ENCODE peak calls at places on chromosomes 11 and 22, in four cellular contexts. Z, B, J and N are unnamed samples.

GRCh38 chr22:39839917-39840510 is 53.5 kb downstream of the ENTHD1 start:
- DNase-seq in Z (no peak), B (peak; percentile 16), J (no peak), N (no peak)

GRCh38 chr22:19291218-19291579 is 320 bp downstream of the CLTCL1 start:
- DNase-seq in Z (no peak), B (no peak), J (no peak), N (peak; percentile 39)

GRCh38 chr11:350723-351255 is 18.5 kb upstream of the B4GALNT4 start:
- DNase-seq in Z (no peak), B (no peak), J (no peak), N (no peak)

GRCh38 chr11:115193931-115194797 is 310.1 kb downstream of the CADM1 start:
- DNase-seq in Z (no peak), B (no peak), J (no peak), N (no peak)

GRCh38 chr11:6315811-6316425 is 4.4 kb downstream of the CAVIN3 start:
- DNase-seq in Z (peak; percentile 24), B (peak; percentile 19), J (peak; percentile 19), N (no peak)

GRCh38 chr11:45045692-45046471 is 95.2 kb upstream of the TP53I11 start:
- DNase-seq in Z (peak; percentile 61), B (no peak), J (no peak), N (no peak)

GRCh38 chr11:74283580-74284180 is 27.8 kb downstream of the P4HA3 start:
- DNase-seq in Z (no peak), B (no peak), J (no peak), N (no peak)

GRCh38 chr11:82733444-82734119 is at the start of gene FAM181B:
- DNase-seq in Z (peak; percentile 78), B (no peak), J (no peak), N (no peak)

GRCh38 chr11:113147249-113147648 is 167.1 kb upstream of the TTC12 start:
- DNase-seq in Z (peak; percentile 74), B (no peak), J (no peak), N (no peak)

GRCh38 chr11:47545298-47545697 is 7.6 kb downstream of the CELF1 start:
- DNase-seq in Z (no peak), B (no peak), J (no peak), N (no peak)